ENCODE peak calls at places on chromosomes 16 and 17, in four cellular contexts. One of them, this sample, is unnamed.

GRCh38 chr16:51982715-51983680 is 563.9 kb downstream of the TOX3 start:
- DNase-seq in GM12878: no peak
- DNase-seq in H1: no peak
- DNase-seq in HepG2: peak; percentile 67
- DNase-seq in this sample: peak; percentile 66

GRCh38 chr17:29042679-29043538 is at the start of gene PIPOX:
- DNase-seq in GM12878: peak; percentile 30
- DNase-seq in H1: peak; percentile 94
- DNase-seq in HepG2: peak; percentile 90
- DNase-seq in this sample: peak; percentile 91

GRCh38 chr16:87556941-87557459 is 45.3 kb upstream of the JPH3 start:
- DNase-seq in GM12878: no peak
- DNase-seq in H1: no peak
- DNase-seq in HepG2: no peak
- DNase-seq in this sample: no peak

GRCh38 chr17:78184868-78185267 is 2.0 kb downstream of the TK1 start:
- DNase-seq in GM12878: no peak
- DNase-seq in H1: no peak
- DNase-seq in HepG2: no peak
- DNase-seq in this sample: no peak

GRCh38 chr17:1398028-1398427 is 2.0 kb downstream of the YWHAE start:
- DNase-seq in GM12878: no peak
- DNase-seq in H1: no peak
- DNase-seq in HepG2: no peak
- DNase-seq in this sample: no peak

GRCh38 chr16:68229431-68230175 is 6.3 kb downstream of the ESRP2 start:
- DNase-seq in GM12878: no peak
- DNase-seq in H1: no peak
- DNase-seq in HepG2: peak; percentile 64
- DNase-seq in this sample: no peak

GRCh38 chr16:27718767-27719445 is 169.0 kb downstream of the KATNIP start:
- DNase-seq in GM12878: no peak
- DNase-seq in H1: no peak
- DNase-seq in HepG2: peak; percentile 77
- DNase-seq in this sample: no peak

GRCh38 chr16:31010539-31010938 is at the start of gene STX1B:
- DNase-seq in GM12878: no peak
- DNase-seq in H1: no peak
- DNase-seq in HepG2: no peak
- DNase-seq in this sample: no peak

GRCh38 chr16:83211711-83212110 is 584.9 kb downstream of the CDH13 start:
- DNase-seq in GM12878: no peak
- DNase-seq in H1: no peak
- DNase-seq in HepG2: no peak
- DNase-seq in this sample: no peak

GRCh38 chr16:57591086-57591869 is 37.2 kb upstream of the ADGRG1 start:
- DNase-seq in GM12878: no peak
- DNase-seq in H1: no peak
- DNase-seq in HepG2: peak; percentile 80
- DNase-seq in this sample: peak; percentile 77

GRCh38 chr16:66315210-66315825 is 51.2 kb upstream of the CDH5 start:
- DNase-seq in GM12878: peak; percentile 9
- DNase-seq in H1: peak; percentile 29
- DNase-seq in HepG2: peak; percentile 69
- DNase-seq in this sample: peak; percentile 75

GRCh38 chr17:77698903-77699615 is 259.4 kb upstream of the TNRC6C start:
- DNase-seq in GM12878: no peak
- DNase-seq in H1: no peak
- DNase-seq in HepG2: no peak
- DNase-seq in this sample: no peak

GRCh38 chr17:50155115-50155819 is 4.8 kb upstream of the PPP1R9B start:
- DNase-seq in GM12878: no peak
- DNase-seq in H1: no peak
- DNase-seq in HepG2: no peak
- DNase-seq in this sample: no peak

GRCh38 chr16:77191259-77191969 is 424 bp downstream of the MON1B start:
- DNase-seq in GM12878: no peak
- DNase-seq in H1: no peak
- DNase-seq in HepG2: no peak
- DNase-seq in this sample: no peak

GRCh38 chr17:40150215-40150614 is 9.9 kb downstream of the CASC3 start:
- DNase-seq in GM12878: no peak
- DNase-seq in H1: no peak
- DNase-seq in HepG2: no peak
- DNase-seq in this sample: no peak

GRCh38 chr16:82814059-82814458 is 187.3 kb downstream of the CDH13 start:
- DNase-seq in GM12878: no peak
- DNase-seq in H1: no peak
- DNase-seq in HepG2: no peak
- DNase-seq in this sample: no peak

GRCh38 chr16:13940397-13940933 is 20.5 kb downstream of the ERCC4 start:
- DNase-seq in GM12878: no peak
- DNase-seq in H1: no peak
- DNase-seq in HepG2: peak; percentile 41
- DNase-seq in this sample: no peak

GRCh38 chr16:83530293-83530692 is 277.5 kb upstream of the HSBP1 start:
- DNase-seq in GM12878: no peak
- DNase-seq in H1: no peak
- DNase-seq in HepG2: no peak
- DNase-seq in this sample: no peak

GRCh38 chr16:81996664-81997529 is 14.4 kb downstream of the SDR42E1 start:
- DNase-seq in GM12878: no peak
- DNase-seq in H1: no peak
- DNase-seq in HepG2: peak; percentile 52
- DNase-seq in this sample: peak; percentile 36

GRCh38 chr16:75195811-75196790 is 10.9 kb downstream of the CTRB2 start:
- DNase-seq in GM12878: no peak
- DNase-seq in H1: no peak
- DNase-seq in HepG2: no peak
- DNase-seq in this sample: no peak

GRCh38 chr17:18124346-18125126 is 16.0 kb downstream of the MYO15A start:
- DNase-seq in GM12878: no peak
- DNase-seq in H1: no peak
- DNase-seq in HepG2: no peak
- DNase-seq in this sample: no peak

GRCh38 chr16:15950167-15950854 is 895 bp downstream of the ABCC1 start:
- DNase-seq in GM12878: no peak
- DNase-seq in H1: no peak
- DNase-seq in HepG2: peak; percentile 40
- DNase-seq in this sample: no peak
- TF ChIP-seq SUZ12 in GM12878: no peak
- TF ChIP-seq SUZ12 in H1: no peak
- TF ChIP-seq SUZ12 in HepG2: no peak
- TF ChIP-seq SUZ12 in this sample: no peak

DNA sequence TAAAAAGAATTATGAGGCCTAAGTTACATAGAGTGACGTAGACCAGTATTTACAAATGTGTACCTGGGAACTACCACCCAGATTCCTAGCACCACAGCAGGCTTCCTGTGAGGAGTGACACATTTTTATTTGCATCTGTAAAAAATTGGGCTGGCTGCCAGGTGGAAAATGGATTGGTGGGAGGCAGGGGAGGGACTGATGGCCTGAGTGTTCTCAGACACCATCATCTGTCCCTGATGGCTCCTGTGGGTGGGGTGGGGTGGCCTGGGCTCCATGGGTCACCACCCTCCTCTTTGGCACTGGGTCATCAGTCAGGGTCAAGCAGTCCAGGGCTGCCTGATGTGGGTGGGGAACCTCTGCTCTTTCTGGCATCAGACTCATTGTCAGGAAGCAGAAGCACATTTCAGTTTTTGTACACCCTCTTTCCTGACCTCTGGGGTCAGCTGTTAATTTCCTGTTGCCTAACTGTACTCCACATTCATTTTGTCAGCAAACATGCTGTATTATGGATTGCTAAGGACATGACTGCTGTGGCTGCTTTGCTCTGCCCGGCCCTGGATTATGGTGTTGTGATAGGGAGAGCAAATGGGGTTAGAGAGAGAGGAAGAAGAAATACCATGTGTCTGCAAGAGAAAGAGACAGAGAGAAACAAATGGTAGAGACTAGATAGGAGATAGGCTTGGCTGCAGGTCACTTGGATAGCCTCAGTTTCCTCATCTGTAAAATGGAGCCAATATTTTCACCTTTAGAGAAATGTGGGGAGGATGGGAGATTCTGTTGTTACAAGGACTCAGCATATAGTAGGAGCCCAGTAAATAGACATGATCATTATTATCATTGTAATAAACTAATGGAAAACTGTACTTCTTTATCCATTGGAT is 11.6 kb upstream of the MFAP4 start:
- DNase-seq in GM12878: no peak
- DNase-seq in H1: no peak
- DNase-seq in HepG2: no peak
- DNase-seq in this sample: no peak
- TF ChIP-seq YY1 in GM12878: no peak
- TF ChIP-seq YY1 in H1: no peak
- TF ChIP-seq YY1 in HepG2: no peak
- TF ChIP-seq YY1 in this sample: no peak

GRCh38 chr17:82050152-82050760 is 1.4 kb downstream of the RFNG start:
- DNase-seq in GM12878: no peak
- DNase-seq in H1: no peak
- DNase-seq in HepG2: no peak
- DNase-seq in this sample: no peak
- H3K9ac ChIP-seq in GM12878: no peak overlapping the region
- H3K9ac ChIP-seq in H1: no peak overlapping the region
- H3K9ac ChIP-seq in HepG2: peak overlapping the region; percentile 88
- H3K9ac ChIP-seq in this sample: peak overlapping the region; percentile 96

GRCh38 chr16:2195316-2196161 is 866 bp downstream of the CASKIN1 start:
- DNase-seq in GM12878: no peak
- DNase-seq in H1: no peak
- DNase-seq in HepG2: no peak
- DNase-seq in this sample: no peak
- TF ChIP-seq SUZ12 in GM12878: peak; percentile 28
- TF ChIP-seq SUZ12 in H1: no peak
- TF ChIP-seq SUZ12 in HepG2: no peak
- TF ChIP-seq SUZ12 in this sample: no peak

GRCh38 chr17:73272906-73273218 is 11.2 kb upstream of the CPSF4L start:
- DNase-seq in GM12878: no peak
- DNase-seq in H1: no peak
- DNase-seq in HepG2: peak; percentile 97
- DNase-seq in this sample: no peak
- TF ChIP-seq YY1 in GM12878: no peak
- TF ChIP-seq YY1 in H1: no peak
- TF ChIP-seq YY1 in HepG2: no peak
- TF ChIP-seq YY1 in this sample: no peak

GRCh38 chr17:32486091-32486700 is 597 bp upstream of the CDK5R1 start:
- DNase-seq in GM12878: no peak
- DNase-seq in H1: no peak
- DNase-seq in HepG2: peak; percentile 49
- DNase-seq in this sample: peak; percentile 59

GRCh38 chr17:32488604-32489180 is 1.9 kb downstream of the CDK5R1 start:
- DNase-seq in GM12878: no peak
- DNase-seq in H1: no peak
- DNase-seq in HepG2: no peak
- DNase-seq in this sample: no peak

GRCh38 chr17:32486701-32487459 is at the start of gene CDK5R1:
- DNase-seq in GM12878: no peak
- DNase-seq in H1: no peak
- DNase-seq in HepG2: peak; percentile 41
- DNase-seq in this sample: no peak

GRCh38 chr17:32488177-32488542 is 1.4 kb downstream of the CDK5R1 start:
- DNase-seq in GM12878: no peak
- DNase-seq in H1: no peak
- DNase-seq in HepG2: no peak
- DNase-seq in this sample: no peak

GRCh38 chr17:32487460-32488176 is 825 bp downstream of the CDK5R1 start:
- DNase-seq in GM12878: no peak
- DNase-seq in H1: no peak
- DNase-seq in HepG2: no peak
- DNase-seq in this sample: no peak
- H3K9ac ChIP-seq in GM12878: peak overlapping the region; percentile 79
- H3K9ac ChIP-seq in H1: peak overlapping the region; percentile 52
- H3K9ac ChIP-seq in HepG2: peak overlapping the region; percentile 66
- H3K9ac ChIP-seq in this sample: peak overlapping the region; percentile 58

DNA sequence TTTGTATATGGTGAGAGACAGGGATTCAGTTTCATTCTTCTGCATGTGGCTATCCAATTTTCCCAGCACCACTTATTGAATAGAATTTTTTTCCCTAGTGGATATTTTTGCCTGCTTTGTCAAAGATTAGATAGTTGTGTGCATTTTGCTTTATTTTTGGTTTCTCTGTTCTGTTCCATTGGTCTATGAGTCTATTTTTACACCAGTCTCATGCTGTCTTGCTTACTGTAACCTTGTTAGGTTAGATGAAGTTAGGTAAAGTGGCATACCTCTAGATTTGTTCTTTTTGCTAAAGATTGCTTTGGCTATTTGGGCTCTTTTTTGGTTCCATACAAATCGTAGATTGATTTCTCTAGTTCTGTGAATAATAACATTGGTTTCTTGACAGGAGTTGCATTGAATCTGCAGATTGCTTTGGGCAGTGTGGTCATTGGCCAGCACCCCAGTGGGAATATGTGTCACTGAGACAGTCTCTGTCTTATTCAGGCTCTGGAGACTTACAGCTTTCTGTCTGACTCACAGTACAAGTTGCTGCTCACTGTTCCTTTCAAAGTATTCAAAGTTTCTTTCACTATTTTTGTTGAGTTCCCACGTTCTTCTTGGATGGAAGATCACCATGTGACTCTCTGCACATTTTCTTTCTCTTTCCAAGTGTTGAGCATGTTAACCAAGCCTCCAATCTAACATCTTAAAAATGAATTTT is 709.1 kb downstream of the CDH11 start:
- DNase-seq in GM12878: no peak
- DNase-seq in H1: no peak
- DNase-seq in HepG2: no peak
- DNase-seq in this sample: no peak
- TF ChIP-seq SUZ12 in GM12878: no peak
- TF ChIP-seq SUZ12 in H1: no peak
- TF ChIP-seq SUZ12 in HepG2: no peak
- TF ChIP-seq SUZ12 in this sample: no peak

DNA sequence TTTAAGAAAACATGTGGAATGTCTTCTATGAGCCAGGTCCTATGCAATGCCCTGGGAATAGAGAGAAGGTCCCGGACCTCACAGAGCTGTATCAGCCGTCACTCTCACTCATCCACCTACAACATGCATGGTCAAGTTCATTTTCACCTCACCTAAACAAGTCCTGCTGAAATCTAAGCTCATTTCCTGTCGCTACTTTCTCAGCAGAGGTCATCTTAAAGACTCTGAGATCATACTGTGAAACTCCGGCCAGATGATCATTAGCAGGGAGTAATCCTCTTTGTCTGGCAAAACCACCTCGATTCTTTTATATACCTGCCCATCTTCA is 66.2 kb upstream of the LYRM9 start:
- DNase-seq in GM12878: no peak
- DNase-seq in H1: no peak
- DNase-seq in HepG2: no peak
- DNase-seq in this sample: peak; percentile 11
- TF ChIP-seq YY1 in GM12878: no peak
- TF ChIP-seq YY1 in H1: no peak
- TF ChIP-seq YY1 in HepG2: no peak
- TF ChIP-seq YY1 in this sample: no peak